ENCODE peak calls at places on chromosomes 5 and 9, in ten cellular contexts. P is Peyer's patch, W is SJSA1, X is NCI-H748 treated with DMSO at 0.1 percent for 48 hours, J is Daoy, C is cardiac fibroblast, N is A549, A is immature natural killer cell, R is SK-N-DZ, K is endothelial cell of umbilical vein. H is an unnamed sample.

GRCh38 chr9:1231998-1232919 is 182.1 kb downstream of the DMRT2 start:
- DNase-seq in P (peak; percentile 17), W (peak; percentile 0), X (no peak), J (peak; percentile 40), C (peak; percentile 80), N (peak; percentile 6), A (no peak), R (no peak), K (no peak), H (peak; percentile 74)

GRCh38 chr5:127290019-127290945 is at the start of gene MEGF10:
- DNase-seq in P (no peak), W (peak; percentile 39), X (no peak), J (peak; percentile 70), C (peak; percentile 48), N (peak; percentile 48), A (no peak), R (peak; percentile 26), K (peak; percentile 33), H (peak; percentile 72)

GRCh38 chr5:181246276-181247050 is 2.8 kb upstream of the RACK1 start:
- DNase-seq in P (peak; percentile 83), W (peak; percentile 94), X (no peak), J (peak; percentile 94), C (peak; percentile 89), N (peak; percentile 89), A (peak; percentile 59), R (peak; percentile 77), K (peak; percentile 78), H (peak; percentile 94)

GRCh38 chr5:132298305-132298704 is 4.1 kb downstream of the SLC22A4 start:
- DNase-seq in P (no peak), W (no peak), X (no peak), J (no peak), C (peak; percentile 62), N (no peak), A (no peak), R (no peak), K (no peak), H (no peak)

GRCh38 chr5:57750891-57751290 is 268.3 kb upstream of the ACTBL2 start:
- DNase-seq in P (no peak), W (no peak), X (no peak), J (no peak), C (no peak), N (no peak), A (no peak), R (no peak), K (no peak), H (no peak)

GRCh38 chr5:66074891-66075290 is 69.2 kb upstream of the SREK1 start:
- DNase-seq in P (no peak), W (no peak), X (no peak), J (no peak), C (no peak), N (no peak), A (no peak), R (no peak), K (no peak), H (no peak)

GRCh38 chr9:83299556-83299955 is 236.6 kb upstream of the RASEF start:
- DNase-seq in P (no peak), W (peak; percentile 20), X (no peak), J (peak; percentile 36), C (peak; percentile 48), N (peak; percentile 37), A (no peak), R (no peak), K (peak; percentile 11), H (peak; percentile 84)

GRCh38 chr5:158074992-158075769 is 216.2 kb upstream of the CLINT1 start:
- DNase-seq in P (peak; percentile 37), W (peak; percentile 68), X (peak; percentile 78), J (peak; percentile 73), C (peak; percentile 84), N (peak; percentile 70), A (peak; percentile 12), R (peak; percentile 76), K (peak; percentile 92), H (peak; percentile 85)

GRCh38 chr9:91951944-91952520 is 2.0 kb upstream of the ROR2 start:
- DNase-seq in P (no peak), W (no peak), X (no peak), J (no peak), C (peak; percentile 59), N (no peak), A (no peak), R (no peak), K (no peak), H (no peak)

GRCh38 chr5:77767301-77767700 is 8.8 kb downstream of the TBCA start:
- DNase-seq in P (no peak), W (no peak), X (no peak), J (no peak), C (no peak), N (no peak), A (no peak), R (no peak), K (no peak), H (no peak)

GRCh38 chr5:454936-455335 is 12.0 kb downstream of the EXOC3 start:
- DNase-seq in P (no peak), W (no peak), X (no peak), J (no peak), C (no peak), N (no peak), A (no peak), R (no peak), K (no peak), H (no peak)

GRCh38 chr9:95874303-95874988 is 1.0 kb upstream of the ERCC6L2 start:
- DNase-seq in P (no peak), W (peak; percentile 31), X (no peak), J (peak; percentile 26), C (no peak), N (no peak), A (no peak), R (peak; percentile 11), K (no peak), H (peak; percentile 20)

GRCh38 chr5:154618696-154619095 is 136.5 kb upstream of the LARP1 start:
- DNase-seq in P (no peak), W (no peak), X (no peak), J (no peak), C (no peak), N (no peak), A (no peak), R (no peak), K (no peak), H (no peak)

GRCh38 chr5:147690595-147690994 is 91.9 kb downstream of the JAKMIP2 start:
- DNase-seq in P (no peak), W (no peak), X (peak; percentile 3), J (peak; percentile 35), C (no peak), N (no peak), A (no peak), R (no peak), K (no peak), H (no peak)

GRCh38 chr9:127172066-127172707 is 49.8 kb upstream of the ANGPTL2 start:
- DNase-seq in P (peak; percentile 6), W (peak; percentile 25), X (no peak), J (no peak), C (no peak), N (no peak), A (no peak), R (no peak), K (no peak), H (no peak)

GRCh38 chr5:2381861-2382260 is 369.6 kb downstream of the IRX2 start:
- DNase-seq in P (no peak), W (no peak), X (no peak), J (no peak), C (no peak), N (no peak), A (no peak), R (no peak), K (no peak), H (no peak)